ENCODE peak calls at places on chromosome 17, in four cellular contexts. R is breast epithelium, D is esophagus squamous epithelium, P is lung. Z is an unnamed sample.
A peak's percentile ranks its signal among the peaks of the same experiment; 100 is the strongest.

GRCh38 chr17:42098747-42099399 is 600 bp upstream of the ZNF385C start:
- DNase-seq in R (no peak), D (no peak), P (no peak), Z (no peak)

GRCh38 chr17:80374039-80374731 is 40.8 kb upstream of the ENDOV start:
- DNase-seq in R (peak; percentile 39), D (no peak), P (no peak), Z (no peak)

GRCh38 chr17:81365601-81366585 is 29.4 kb upstream of the BAHCC1 start:
- DNase-seq in R (peak; percentile 88), D (no peak), P (peak; percentile 89), Z (peak; percentile 49)

GRCh38 chr17:77325537-77325825 is 184.7 kb downstream of the SEC14L1 start:
- DNase-seq in R (no peak), D (no peak), P (no peak), Z (no peak)

GRCh38 chr17:82010575-82011525 is 11.8 kb downstream of the CENPX start:
- DNase-seq in R (no peak), D (no peak), P (no peak), Z (no peak)

GRCh38 chr17:8056976-8057625 is 18.2 kb downstream of the ALOX15B start:
- DNase-seq in R (no peak), D (no peak), P (no peak), Z (peak; percentile 43)

GRCh38 chr17:14125518-14126125 is 56.3 kb downstream of the COX10 start:
- DNase-seq in R (no peak), D (no peak), P (no peak), Z (no peak)

GRCh38 chr17:28379814-28380571 is 8.5 kb downstream of the SARM1 start:
- DNase-seq in R (no peak), D (no peak), P (no peak), Z (no peak)

GRCh38 chr17:32007463-32008298 is 498 bp downstream of the LRRC37B start:
- DNase-seq in R (no peak), D (no peak), P (no peak), Z (no peak)

GRCh38 chr17:8947201-8947600 is 18.3 kb downstream of the PIK3R5 start:
- DNase-seq in R (no peak), D (no peak), P (no peak), Z (no peak)

GRCh38 chr17:82250868-82251500 is 22.1 kb downstream of the SLC16A3 start:
- DNase-seq in R (no peak), D (no peak), P (no peak), Z (no peak)

GRCh38 chr17:82320956-82321927 is 3.8 kb upstream of the CD7 start:
- DNase-seq in R (no peak), D (no peak), P (no peak), Z (no peak)

GRCh38 chr17:1029196-1029911 is 32.4 kb downstream of the TIMM22 start:
- DNase-seq in R (no peak), D (no peak), P (no peak), Z (peak; percentile 88)

GRCh38 chr17:8133398-8133797 is 9.5 kb upstream of the HES7 start:
- DNase-seq in R (no peak), D (no peak), P (no peak), Z (no peak)

GRCh38 chr17:55693244-55694216 is 29.1 kb downstream of the TMEM100 start:
- DNase-seq in R (no peak), D (no peak), P (no peak), Z (peak; percentile 63)

GRCh38 chr17:81420769-81421462 is 25.7 kb downstream of the BAHCC1 start:
- DNase-seq in R (no peak), D (no peak), P (no peak), Z (peak; percentile 95)

GRCh38 chr17:39935896-39936295 is 8.4 kb downstream of the LRRC3C start:
- DNase-seq in R (no peak), D (no peak), P (no peak), Z (no peak)

GRCh38 chr17:80443916-80444708 is 29.1 kb downstream of the ENDOV start:
- DNase-seq in R (no peak), D (no peak), P (no peak), Z (no peak)

GRCh38 chr17:39593371-39593770 is 14.3 kb downstream of the NEUROD2 start:
- DNase-seq in R (no peak), D (no peak), P (no peak), Z (no peak)

GRCh38 chr17:41464682-41465081 is 2.5 kb downstream of the KRT32 start:
- DNase-seq in R (peak; percentile 69), D (no peak), P (peak; percentile 88), Z (peak; percentile 80)

GRCh38 chr17:63837962-63838585 is 4.4 kb downstream of the SMARCD2 start:
- DNase-seq in R (no peak), D (no peak), P (no peak), Z (peak; percentile 72)
- H3K27ac ChIP-seq in R (peak overlapping the region; percentile 92), D (peak overlapping the region; percentile 92), P (peak overlapping the region; percentile 63), Z (peak overlapping the region; percentile 99)

GRCh38 chr17:58339775-58340622 is 11.4 kb upstream of the TSPOAP1 start:
- DNase-seq in R (no peak), D (no peak), P (no peak), Z (no peak)
- H3K27ac ChIP-seq in R (peak overlapping the region; percentile 89), D (peak overlapping the region; percentile 82), P (peak overlapping the region; percentile 73), Z (no peak overlapping the region)

GRCh38 chr17:51461578-51462004 is 201.2 kb downstream of the UTP18 start:
- DNase-seq in R (no peak), D (no peak), P (peak; percentile 62), Z (peak; percentile 44)

GRCh38 chr17:51472670-51473069 is 212.3 kb downstream of the UTP18 start:
- DNase-seq in R (no peak), D (no peak), P (no peak), Z (no peak)

GRCh38 chr17:51467336-51467735 is 207.0 kb downstream of the UTP18 start:
- DNase-seq in R (no peak), D (no peak), P (no peak), Z (no peak)
- H3K27ac ChIP-seq in R (no peak overlapping the region), D (no peak overlapping the region), P (no peak overlapping the region), Z (no peak overlapping the region)

GRCh38 chr17:44432254-44433157 is 43.1 kb upstream of the ITGA2B start:
- DNase-seq in R (no peak), D (no peak), P (no peak), Z (no peak)
- H3K27ac ChIP-seq in R (no peak overlapping the region), D (no peak overlapping the region), P (no peak overlapping the region), Z (no peak overlapping the region)

Z was measured in tibial artery.